ENCODE peak calls at places on chromosome 12, in nine cellular contexts. Q, B, C, D, K, J, Z, X and R are unnamed samples.

GRCh38 chr12:113075137-113075683 is 18.7 kb downstream of the DTX1 start:
- DNase-seq in Q (no peak), B (no peak), C (no peak), D (no peak), K (no peak), J (peak; percentile 88), Z (no peak), X (no peak), R (no peak)

GRCh38 chr12:72346331-72346944 is 74.3 kb downstream of the TRHDE start:
- DNase-seq in Q (peak; percentile 61), B (no peak), C (peak; percentile 89), D (no peak), K (no peak), J (peak; percentile 5), Z (peak; percentile 91), X (no peak), R (peak; percentile 36)

GRCh38 chr12:2264622-2265306 is 212.0 kb downstream of the CACNA1C start:
- DNase-seq in Q (peak; percentile 98), B (no peak), C (peak; percentile 55), D (no peak), K (no peak), J (no peak), Z (peak; percentile 94), X (peak; percentile 75), R (no peak)

GRCh38 chr12:34294137-34294536 is 271.8 kb downstream of the ALG10 start:
- DNase-seq in Q (no peak), B (no peak), C (no peak), D (no peak), K (no peak), J (no peak), Z (no peak), X (no peak), R (no peak)

GRCh38 chr12:108289342-108290131 is 49.6 kb downstream of the CMKLR1 start:
- DNase-seq in Q (no peak), B (no peak), C (no peak), D (peak; percentile 93), K (no peak), J (no peak), Z (no peak), X (peak; percentile 86), R (no peak)

GRCh38 chr12:113248842-113249435 is 27.7 kb downstream of the TPCN1 start:
- DNase-seq in Q (no peak), B (no peak), C (no peak), D (no peak), K (no peak), J (no peak), Z (no peak), X (no peak), R (no peak)

GRCh38 chr12:19574606-19575005 is 135.3 kb downstream of the AEBP2 start:
- DNase-seq in Q (no peak), B (no peak), C (no peak), D (no peak), K (no peak), J (no peak), Z (peak; percentile 17), X (no peak), R (no peak)

GRCh38 chr12:54296393-54297121 is 4.3 kb downstream of the NFE2 start:
- DNase-seq in Q (no peak), B (no peak), C (no peak), D (no peak), K (no peak), J (no peak), Z (no peak), X (no peak), R (no peak)

GRCh38 chr12:75814856-75815754 is 216.5 kb downstream of the PHLDA1 start:
- DNase-seq in Q (peak; percentile 97), B (no peak), C (peak; percentile 86), D (no peak), K (no peak), J (peak; percentile 30), Z (peak; percentile 99), X (no peak), R (peak; percentile 92)

GRCh38 chr12:103102225-103102744 is 144.8 kb downstream of the ASCL1 start:
- DNase-seq in Q (no peak), B (no peak), C (no peak), D (no peak), K (no peak), J (no peak), Z (no peak), X (no peak), R (no peak)

GRCh38 chr12:113528606-113529005 is 56.9 kb upstream of the LHX5 start:
- DNase-seq in Q (no peak), B (no peak), C (no peak), D (no peak), K (no peak), J (no peak), Z (no peak), X (no peak), R (no peak)

GRCh38 chr12:68137278-68137930 is 22.1 kb downstream of the IFNG start:
- DNase-seq in Q (no peak), B (no peak), C (no peak), D (no peak), K (no peak), J (no peak), Z (no peak), X (no peak), R (no peak)

GRCh38 chr12:38736821-38737220 is 168.6 kb downstream of the CPNE8 start:
- DNase-seq in Q (peak; percentile 29), B (no peak), C (no peak), D (no peak), K (no peak), J (no peak), Z (peak; percentile 6), X (no peak), R (peak; percentile 10)